ENCODE peak calls at places on chromosomes 12 and 14, in six cellular contexts. C is body of pancreas, S is ovary, Q is cardiac muscle cell, E is NB4, G is Peyer's patch. Z is an unnamed sample.
A peak's percentile ranks its signal among the peaks of the same experiment; 100 is the strongest.

GRCh38 chr12:105072888-105073488 is 11.3 kb downstream of the ALDH1L2 start:
- DNase-seq in C (no peak), S (no peak), Q (no peak), G (no peak), E (no peak), Z (no peak)

GRCh38 chr12:7395950-7396349 is 48.0 kb downstream of the CD163L1 start:
- DNase-seq in S (no peak), C (no peak), G (no peak), E (peak; percentile 4), Q (no peak), Z (no peak)

GRCh38 chr12:121738340-121738858 is 25.8 kb downstream of the TMEM120B start:
- DNase-seq in C (no peak), Q (no peak), E (no peak), S (no peak), G (no peak), Z (no peak)

GRCh38 chr12:50825372-50825838 is 17.3 kb upstream of the TMPRSS12 start:
- DNase-seq in C (peak; percentile 30), S (peak; percentile 26), Q (peak; percentile 89), E (peak; percentile 80), G (no peak), Z (peak; percentile 48)

GRCh38 chr14:94342334-94342934 is 19.3 kb upstream of the SERPINA6 start:
- DNase-seq in G (peak; percentile 18), S (peak; percentile 44), Q (peak; percentile 100), C (peak; percentile 94), E (peak; percentile 22), Z (peak; percentile 97)

GRCh38 chr12:31204995-31205582 is 120.9 kb downstream of the SINHCAF start:
- DNase-seq in Q (peak; percentile 86), S (no peak), C (no peak), E (no peak), G (no peak), Z (peak; percentile 22)

GRCh38 chr14:104928391-104929133 is 3.9 kb downstream of the PLD4 start:
- DNase-seq in C (no peak), G (no peak), E (no peak), S (no peak), Q (no peak), Z (no peak)

GRCh38 chr14:94581127-94581999 is at the start of gene SERPINA5:
- DNase-seq in S (peak; percentile 58), C (peak; percentile 86), E (peak; percentile 3), Q (peak; percentile 73), G (no peak), Z (no peak)

GRCh38 chr14:101225116-101225728 is 321.7 kb upstream of the RTL1 start:
- DNase-seq in Q (no peak), C (no peak), E (no peak), G (no peak), S (no peak), Z (no peak)

GRCh38 chr12:132622437-132623071 is 4.0 kb downstream of the P2RX2 start:
- DNase-seq in S (peak; percentile 79), C (peak; percentile 42), G (no peak), Q (peak; percentile 87), E (peak; percentile 47), Z (no peak)

GRCh38 chr14:24243336-24243836 is 963 bp upstream of the TINF2 start:
- DNase-seq in G (no peak), C (peak; percentile 53), S (no peak), Q (no peak), E (peak; percentile 74), Z (no peak)

GRCh38 chr12:113875681-113876080 is 90.4 kb downstream of the RBM19 start:
- DNase-seq in C (no peak), Q (peak; percentile 72), S (no peak), G (no peak), E (no peak), Z (no peak)

GRCh38 chr12:132279184-132279889 is 50.1 kb downstream of the GALNT9 start:
- DNase-seq in G (peak; percentile 24), C (peak; percentile 37), Q (peak; percentile 58), E (peak; percentile 47), S (no peak), Z (no peak)

GRCh38 chr12:93667672-93668071 is 9.5 kb upstream of the CRADD start:
- DNase-seq in G (no peak), E (no peak), Q (no peak), C (no peak), S (no peak), Z (no peak)

GRCh38 chr12:56763753-56764657 is 881 bp downstream of the HSD17B6 start:
- DNase-seq in Q (peak; percentile 45), E (peak; percentile 13), G (no peak), S (no peak), C (no peak), Z (peak; percentile 20)

GRCh38 chr14:61537567-61538463 is 157.5 kb upstream of the HIF1A start:
- DNase-seq in E (peak; percentile 30), C (peak; percentile 94), G (no peak), S (no peak), Q (peak; percentile 90), Z (no peak)
- TF ChIP-seq CTCF in E (no peak), C (no peak), G (no peak), S (no peak), Q (no peak), Z (no peak)

GRCh38 chr14:103090481-103091020 is 4.0 kb upstream of the EXOC3L4 start:
- DNase-seq in G (no peak), E (no peak), Q (no peak), C (no peak), S (no peak), Z (no peak)

GRCh38 chr14:103088921-103089320 is 4.9 kb downstream of the LBHD2 start:
- DNase-seq in S (no peak), E (no peak), C (no peak), Q (no peak), G (no peak), Z (no peak)

GRCh38 chr14:103089386-103090335 is 4.9 kb upstream of the EXOC3L4 start:
- DNase-seq in Q (no peak), G (no peak), E (no peak), C (no peak), S (no peak), Z (no peak)

GRCh38 chr14:103091883-103092222 is 2.7 kb upstream of the EXOC3L4 start:
- DNase-seq in G (no peak), Q (no peak), S (no peak), C (no peak), E (no peak), Z (no peak)

DNA sequence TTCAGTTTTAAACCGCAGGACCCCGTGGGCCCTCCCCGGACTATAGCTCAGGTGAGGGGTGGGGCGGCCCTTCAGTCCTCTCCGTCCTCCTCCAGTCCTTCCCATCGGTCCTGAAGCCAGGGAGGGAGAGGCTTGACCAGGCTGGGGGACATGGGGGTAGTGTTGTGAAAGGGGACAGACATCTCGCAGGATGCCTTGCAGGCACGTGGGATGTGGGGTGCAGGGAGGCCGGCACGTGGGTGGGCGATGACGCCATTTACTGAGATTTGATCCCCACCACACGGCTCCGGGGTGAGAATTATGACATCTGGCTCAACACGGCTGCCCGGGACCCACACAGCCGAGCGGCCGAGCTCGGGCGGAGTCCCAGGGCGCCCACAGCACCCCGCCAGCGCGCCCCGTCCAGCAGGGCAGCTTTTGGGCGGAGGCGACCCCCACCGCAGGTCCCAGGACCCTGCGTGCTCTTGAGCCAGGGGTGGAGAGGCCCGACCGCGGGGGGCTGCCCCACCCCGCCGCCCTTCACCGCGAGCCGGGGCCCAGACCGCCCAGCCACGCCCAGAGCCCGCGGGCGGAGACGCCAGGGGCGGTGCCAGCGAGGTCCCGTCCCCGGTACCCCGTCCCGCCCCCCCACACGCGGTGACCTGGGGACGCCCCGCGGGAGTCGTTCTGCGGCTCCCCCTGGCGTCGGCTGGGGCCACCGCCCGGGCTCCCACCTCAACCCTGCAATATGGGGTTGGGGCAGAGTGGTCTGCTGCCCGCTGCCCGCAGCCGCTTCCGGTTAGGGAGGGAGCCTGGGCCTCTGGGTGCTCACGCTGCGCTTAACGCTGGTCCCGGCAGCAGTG is 3.3 kb upstream of the EXOC3L4 start:
- DNase-seq in E (peak; percentile 90), G (peak; percentile 78), Q (peak; percentile 56), C (peak; percentile 69), S (no peak), Z (no peak)
- H3K4me3 ChIP-seq in E (peak overlapping the region; percentile 11), G (peak overlapping the region; percentile 60), Q (peak overlapping the region; percentile 21), C (peak overlapping the region; percentile 20), S (peak overlapping the region; percentile 39), Z (peak overlapping the region; percentile 33)

DNA sequence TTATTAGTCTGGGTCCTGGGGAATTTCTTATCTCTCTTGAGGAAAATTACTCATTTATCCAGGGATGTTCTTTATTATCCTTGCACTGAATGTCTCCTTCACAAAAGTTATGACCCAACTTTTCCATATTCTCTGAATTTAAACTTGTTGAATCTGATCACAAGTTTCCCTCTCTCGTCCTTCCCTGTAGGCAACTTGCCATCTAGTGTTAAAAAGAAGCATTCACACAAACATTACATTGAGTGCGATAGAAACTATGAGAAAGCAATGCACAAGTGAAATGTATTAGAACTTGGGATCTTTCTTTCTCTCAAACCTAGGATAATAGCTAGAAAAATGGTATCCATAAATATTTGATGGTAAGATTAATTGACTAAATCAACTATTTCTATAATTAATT is 608.4 kb downstream of the FSCB start:
- DNase-seq in G (no peak), E (no peak), C (no peak), S (no peak), Q (no peak), Z (no peak)
- TF ChIP-seq CTCF in G (no peak), E (no peak), C (no peak), S (no peak), Q (no peak), Z (no peak)

DNA sequence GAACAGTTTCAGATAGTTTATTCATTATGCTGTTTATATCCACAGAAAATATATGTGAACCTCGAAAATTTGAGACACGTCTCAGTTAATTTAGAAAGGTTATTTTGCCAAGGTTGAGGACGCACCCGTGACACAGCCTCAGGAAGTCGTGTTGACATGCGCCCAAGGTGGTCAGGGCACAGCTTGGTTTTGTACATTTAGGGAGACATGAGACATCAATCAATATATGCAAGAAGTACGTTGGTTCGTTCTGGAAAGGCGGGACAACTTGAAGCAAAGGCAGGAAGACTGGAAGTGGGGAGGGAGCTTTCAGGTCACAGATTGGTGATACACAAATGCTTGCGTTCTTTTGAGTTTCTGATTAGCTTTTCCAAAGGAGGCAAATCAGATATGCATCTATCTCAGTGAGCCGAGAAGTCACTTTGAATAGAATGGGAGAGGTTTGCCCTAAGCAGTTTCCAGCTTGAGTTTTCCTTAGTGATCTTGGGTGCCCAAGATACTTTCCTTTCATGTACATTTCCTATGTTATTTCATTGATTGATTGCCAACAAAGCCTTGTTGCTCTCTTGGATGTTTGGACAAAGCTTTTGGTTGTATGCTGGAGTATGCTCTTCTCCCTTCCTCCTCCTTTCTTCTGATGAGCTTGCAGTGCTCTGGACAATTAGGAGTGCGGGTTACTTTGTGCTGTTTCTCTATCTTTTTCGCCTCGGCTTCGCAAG is 3.2 kb downstream of the SNAPC1 start:
- DNase-seq in Q (no peak), G (no peak), C (no peak), S (no peak), E (no peak), Z (no peak)
- H3K4me3 ChIP-seq in Q (peak overlapping the region; percentile 87), G (no peak overlapping the region), C (no peak overlapping the region), S (no peak overlapping the region), E (peak overlapping the region; percentile 95), Z (peak overlapping the region; percentile 18)

Z was measured in HFF-Myc.